ENCODE peak calls at places on chromosomes 13 and 19, in seven cellular contexts. S is iPS DF 19.7; I is cardiac muscle cell; G is CD8-positive, alpha-beta memory T cell; H is stimulated activated CD4-positive, alpha-beta T cell treated with anti-CD3 and anti-CD28 coated beads, Interleukin-1b, Interleukin-23, amount 100 ng/mL, for 1 hour; P is heart right ventricle; J is AG08395. E is an unnamed sample.

GRCh38 chr19:31504221-31504620 is 155.0 kb upstream of the TSHZ3 start:
- DNase-seq in J (no peak), I (no peak), H (no peak), S (no peak), G (no peak), P (no peak), E (no peak)

GRCh38 chr13:114141261-114141996 is 9.0 kb upstream of the RASA3 start:
- DNase-seq in H (no peak), J (no peak), I (no peak), P (no peak), S (no peak), G (no peak), E (no peak)

GRCh38 chr19:8489591-8490394 is 12.6 kb downstream of the PRAM1 start:
- DNase-seq in G (no peak), I (no peak), H (no peak), P (no peak), J (no peak), S (no peak), E (no peak)

GRCh38 chr19:9528757-9529336 is 9.6 kb downstream of the ZNF426 start:
- DNase-seq in G (no peak), P (no peak), I (no peak), S (no peak), J (no peak), H (no peak), E (peak)

GRCh38 chr19:14767466-14767971 is 10.8 kb downstream of the ADGRE2 start:
- DNase-seq in G (no peak), S (no peak), H (no peak), J (no peak), I (no peak), P (no peak), E (no peak)

GRCh38 chr13:44306401-44307192 is 67.0 kb upstream of the SERP2 start:
- DNase-seq in J (peak), I (peak), S (peak), P (peak), H (no peak), G (no peak), E (peak)

GRCh38 chr13:110480161-110480560 is 81.4 kb downstream of the RAB20 start:
- DNase-seq in S (no peak), G (no peak), J (no peak), I (no peak), P (no peak), H (no peak), E (no peak)

GRCh38 chr13:29676941-29677452 is 81.5 kb upstream of the SLC7A1 start:
- DNase-seq in S (no peak), H (no peak), I (no peak), P (no peak), G (no peak), J (peak), E (no peak)

GRCh38 chr19:50909240-50910070 is 1.7 kb downstream of the KLK4 start:
- DNase-seq in G (no peak), S (no peak), J (peak), I (peak), H (no peak), P (peak), E (no peak)

GRCh38 chr13:47112205-47112896 is 215.5 kb upstream of the HTR2A start:
- DNase-seq in P (no peak), G (no peak), H (no peak), I (no peak), J (peak), S (peak), E (no peak)

GRCh38 chr13:34161829-34162544 is 344.0 kb downstream of the RFC3 start:
- DNase-seq in J (peak), H (no peak), I (peak), G (no peak), S (no peak), P (no peak), E (no peak)

GRCh38 chr19:17721821-17722220 is 2.5 kb downstream of the MAP1S start:
- DNase-seq in P (peak), H (no peak), S (no peak), I (no peak), G (no peak), J (peak), E (no peak)

GRCh38 chr13:48493851-48494250 is 39.0 kb downstream of the RCBTB2 start:
- DNase-seq in H (no peak), G (no peak), J (peak), I (no peak), P (no peak), S (no peak), E (no peak)

GRCh38 chr19:33398361-33399060 is 25.0 kb downstream of the CEBPG start:
- DNase-seq in I (no peak), H (no peak), S (no peak), J (no peak), G (no peak), P (no peak), E (no peak)

GRCh38 chr19:41299046-41299754 is 10.8 kb upstream of the CCDC97 start:
- DNase-seq in S (no peak), H (no peak), P (no peak), J (no peak), I (no peak), G (no peak), E (no peak)

GRCh38 chr13:105918842-105919741 is 616.4 kb downstream of the EFNB2 start:
- DNase-seq in H (no peak), S (no peak), G (no peak), I (no peak), P (no peak), J (peak), E (peak)

GRCh38 chr13:42066542-42066941 is 18.1 kb downstream of the DGKH start:
- DNase-seq in S (no peak), P (no peak), H (no peak), I (no peak), G (no peak), J (peak), E (no peak)

GRCh38 chr13:113999618-113999910 is 25.7 kb upstream of the C13orf46 start:
- DNase-seq in P (peak), G (no peak), S (no peak), H (no peak), I (no peak), J (no peak), E (no peak)

GRCh38 chr13:44231786-44232516 is 141.7 kb upstream of the SERP2 start:
- DNase-seq in G (no peak), I (no peak), P (peak), J (peak), S (peak), H (no peak), E (no peak)

GRCh38 chr19:21569497-21569870 is 64.1 kb downstream of the ZNF429 start:
- DNase-seq in J (no peak), I (no peak), P (peak), S (no peak), G (no peak), H (no peak), E (no peak)